ENCODE peak calls at places on chromosomes 12 and 14, in four cellular contexts. One of them, this sample, is unnamed.

GRCh38 chr12:104939089-104939488 is 19.0 kb downstream of the SLC41A2 start:
- DNase-seq in psoas muscle: no peak
- DNase-seq in fibroblast of lung: no peak
- DNase-seq in lung: no peak
- DNase-seq in this sample: no peak

GRCh38 chr14:93019970-93020369 is 95.8 kb downstream of the ITPK1 start:
- DNase-seq in psoas muscle: no peak
- DNase-seq in fibroblast of lung: no peak
- DNase-seq in lung: no peak
- DNase-seq in this sample: no peak

GRCh38 chr12:94174576-94174975 is 26.2 kb downstream of the PLXNC1 start:
- DNase-seq in psoas muscle: no peak
- DNase-seq in fibroblast of lung: no peak
- DNase-seq in lung: no peak
- DNase-seq in this sample: no peak

GRCh38 chr14:61472025-61472672 is 150.8 kb downstream of the PRKCH start:
- DNase-seq in psoas muscle: no peak
- DNase-seq in fibroblast of lung: peak
- DNase-seq in lung: peak
- DNase-seq in this sample: peak

GRCh38 chr12:25719505-25719904 is 166.4 kb upstream of the LMNTD1 start:
- DNase-seq in psoas muscle: no peak
- DNase-seq in fibroblast of lung: peak
- DNase-seq in lung: no peak
- DNase-seq in this sample: no peak

GRCh38 chr12:63400746-63401145 is 249.7 kb upstream of the AVPR1A start:
- DNase-seq in psoas muscle: no peak
- DNase-seq in fibroblast of lung: peak
- DNase-seq in lung: no peak
- DNase-seq in this sample: peak

GRCh38 chr14:57749267-57749666 is 116.6 kb downstream of the SLC35F4 start:
- DNase-seq in psoas muscle: no peak
- DNase-seq in fibroblast of lung: peak
- DNase-seq in lung: no peak
- DNase-seq in this sample: peak

GRCh38 chr12:123141615-123142517 is 9.0 kb downstream of the PITPNM2 start:
- DNase-seq in psoas muscle: peak
- DNase-seq in fibroblast of lung: peak
- DNase-seq in lung: peak
- DNase-seq in this sample: no peak

GRCh38 chr12:68623984-68624383 is 13.3 kb downstream of the RAP1B start:
- DNase-seq in psoas muscle: no peak
- DNase-seq in fibroblast of lung: peak
- DNase-seq in lung: no peak
- DNase-seq in this sample: no peak

GRCh38 chr14:57274551-57274950 is 5.8 kb downstream of the AP5M1 start:
- DNase-seq in psoas muscle: no peak
- DNase-seq in fibroblast of lung: peak
- DNase-seq in lung: no peak
- DNase-seq in this sample: no peak

GRCh38 chr12:57434517-57435223 is at the start of gene INHBC:
- DNase-seq in psoas muscle: no peak
- DNase-seq in fibroblast of lung: no peak
- DNase-seq in lung: no peak
- DNase-seq in this sample: no peak

GRCh38 chr14:51849095-51849494 is 11.3 kb upstream of the GNG2 start:
- DNase-seq in psoas muscle: no peak
- DNase-seq in fibroblast of lung: peak
- DNase-seq in lung: no peak
- DNase-seq in this sample: peak

GRCh38 chr14:22417914-22418313 is 171.1 kb downstream of the DAD1 start:
- DNase-seq in psoas muscle: no peak
- DNase-seq in fibroblast of lung: no peak
- DNase-seq in lung: no peak
- DNase-seq in this sample: no peak

GRCh38 chr12:108633534-108634224 is at the start of gene SELPLG:
- DNase-seq in psoas muscle: peak
- DNase-seq in fibroblast of lung: no peak
- DNase-seq in lung: peak
- DNase-seq in this sample: no peak

GRCh38 chr12:70733385-70733784 is 96.2 kb upstream of the PTPRB start:
- DNase-seq in psoas muscle: no peak
- DNase-seq in fibroblast of lung: peak
- DNase-seq in lung: no peak
- DNase-seq in this sample: peak

GRCh38 chr12:108699955-108700563 is 31.3 kb downstream of the CORO1C start:
- DNase-seq in psoas muscle: no peak
- DNase-seq in fibroblast of lung: no peak
- DNase-seq in lung: no peak
- DNase-seq in this sample: no peak

DNA sequence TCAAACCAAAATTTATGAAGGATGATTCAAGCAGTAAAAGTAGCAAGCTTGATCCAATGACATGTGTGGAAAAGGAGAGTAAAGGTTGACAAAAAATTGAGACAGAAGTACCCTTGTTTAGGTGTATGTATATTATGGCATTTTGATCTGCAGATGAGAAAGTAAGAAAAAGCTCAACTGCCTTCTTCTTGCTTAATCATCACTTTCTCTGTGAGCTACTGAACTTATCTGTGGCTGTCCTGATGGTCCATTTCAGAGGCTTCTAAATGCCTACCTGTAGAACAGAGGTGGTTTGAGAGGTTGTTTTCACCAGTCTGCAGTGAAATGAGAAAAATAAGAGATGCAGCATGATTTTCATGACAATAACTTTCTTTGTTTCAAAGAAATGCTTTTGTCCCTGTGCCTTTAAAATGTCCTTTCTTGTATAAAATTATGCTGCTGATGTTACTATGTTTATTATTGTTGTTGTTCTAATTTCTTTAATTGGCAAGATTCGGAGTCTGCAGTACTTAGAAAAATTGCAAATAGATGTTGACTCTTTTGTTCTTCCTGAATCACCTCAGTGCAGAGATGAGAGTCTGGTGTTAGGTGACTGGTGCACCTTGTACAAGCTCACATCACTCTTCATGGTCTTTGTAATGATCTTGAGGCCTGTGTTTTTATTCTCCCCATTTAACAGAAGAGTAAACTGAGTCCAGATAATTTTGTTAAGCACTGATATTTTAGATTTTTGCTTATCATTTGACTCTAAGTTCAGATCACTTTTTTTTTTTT is 821.9 kb downstream of the VRK1 start:
- DNase-seq in psoas muscle: no peak
- DNase-seq in fibroblast of lung: no peak
- DNase-seq in lung: no peak
- DNase-seq in this sample: no peak
- TF ChIP-seq CTCF in psoas muscle: no peak
- TF ChIP-seq CTCF in fibroblast of lung: no peak
- TF ChIP-seq CTCF in lung: no peak
- TF ChIP-seq CTCF in this sample: no peak

GRCh38 chr14:95263527-95264231 is 56.0 kb downstream of the CLMN start:
- DNase-seq in psoas muscle: no peak
- DNase-seq in fibroblast of lung: no peak
- DNase-seq in lung: no peak
- DNase-seq in this sample: no peak
- H3K27ac ChIP-seq in psoas muscle: no peak
- H3K27ac ChIP-seq in fibroblast of lung: no peak
- H3K27ac ChIP-seq in lung: no peak
- H3K27ac ChIP-seq in this sample: no peak

GRCh38 chr12:124379938-124380754 is 85.3 kb downstream of the RFLNA start:
- DNase-seq in psoas muscle: peak
- DNase-seq in fibroblast of lung: peak
- DNase-seq in lung: no peak
- DNase-seq in this sample: peak
- TF ChIP-seq CTCF in psoas muscle: peak
- TF ChIP-seq CTCF in fibroblast of lung: peak
- TF ChIP-seq CTCF in lung: no peak
- TF ChIP-seq CTCF in this sample: peak

DNA sequence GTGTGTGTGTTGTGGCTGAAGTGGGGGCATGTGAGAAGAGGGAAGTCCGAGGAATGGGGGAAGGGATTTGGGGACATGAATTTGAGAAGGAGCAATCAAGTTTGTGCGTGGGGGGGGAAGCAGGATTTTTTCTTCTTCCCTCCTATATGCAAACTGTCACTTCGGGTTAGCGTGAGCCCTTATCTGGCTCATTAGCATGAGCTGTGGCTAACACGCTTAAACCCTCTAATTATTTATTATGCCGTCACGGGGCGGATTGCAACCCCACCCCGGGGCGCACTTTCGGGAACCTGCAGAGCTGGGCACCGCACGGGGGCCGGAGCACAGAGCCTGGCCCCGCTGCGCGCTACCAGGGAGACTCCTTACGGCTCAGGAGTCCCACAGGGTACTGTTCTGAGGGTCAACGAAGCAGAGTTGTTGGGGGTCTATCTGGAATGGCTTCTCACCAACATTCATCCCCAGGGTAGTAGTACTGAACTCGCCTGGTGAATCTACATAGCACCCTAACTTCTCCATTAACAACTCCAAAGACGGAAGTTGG is 6.5 kb upstream of the ASCL1 start:
- DNase-seq in psoas muscle: no peak
- DNase-seq in fibroblast of lung: no peak
- DNase-seq in lung: no peak
- DNase-seq in this sample: no peak
- H3K27ac ChIP-seq in psoas muscle: no peak
- H3K27ac ChIP-seq in fibroblast of lung: no peak
- H3K27ac ChIP-seq in lung: no peak
- H3K27ac ChIP-seq in this sample: no peak

GRCh38 chr12:112822056-112822455 is 30.5 kb downstream of the RPH3A start:
- DNase-seq in psoas muscle: no peak
- DNase-seq in fibroblast of lung: no peak
- DNase-seq in lung: no peak
- DNase-seq in this sample: no peak

GRCh38 chr12:112824166-112824565 is 32.6 kb downstream of the RPH3A start:
- DNase-seq in psoas muscle: no peak
- DNase-seq in fibroblast of lung: no peak
- DNase-seq in lung: no peak
- DNase-seq in this sample: no peak

GRCh38 chr12:112826011-112826410 is 34.5 kb downstream of the RPH3A start:
- DNase-seq in psoas muscle: no peak
- DNase-seq in fibroblast of lung: no peak
- DNase-seq in lung: no peak
- DNase-seq in this sample: no peak

GRCh38 chr12:112824701-112825100 is 33.2 kb downstream of the RPH3A start:
- DNase-seq in psoas muscle: no peak
- DNase-seq in fibroblast of lung: no peak
- DNase-seq in lung: no peak
- DNase-seq in this sample: no peak

DNA sequence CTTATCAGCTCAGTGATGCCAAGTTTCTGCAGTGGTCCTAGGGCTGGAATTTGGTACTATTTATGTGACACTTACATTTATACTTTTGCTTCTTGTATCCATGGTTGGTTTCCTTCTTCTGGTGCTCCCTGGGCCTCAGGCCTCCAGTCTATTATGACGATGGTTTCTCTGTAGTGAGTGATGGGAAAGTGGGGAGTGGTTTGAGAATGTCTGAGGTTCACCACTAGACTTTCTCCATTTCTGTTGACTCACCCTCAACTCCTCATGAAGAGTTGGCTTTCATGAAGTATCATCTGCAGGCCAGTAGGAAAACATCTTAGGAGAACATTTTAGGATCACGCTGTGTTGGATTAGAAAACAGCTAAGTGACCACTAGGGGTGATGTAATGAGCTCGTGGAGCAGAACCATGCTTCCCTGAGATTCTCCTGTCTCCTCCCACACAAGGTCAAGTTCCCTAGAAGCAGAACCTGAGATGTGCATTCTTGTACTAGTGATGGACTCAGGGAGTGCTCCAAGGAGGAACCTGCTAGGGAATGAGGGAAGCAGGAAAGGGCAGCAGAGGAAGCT is 32.1 kb downstream of the RPH3A start:
- DNase-seq in psoas muscle: no peak
- DNase-seq in fibroblast of lung: no peak
- DNase-seq in lung: no peak
- DNase-seq in this sample: no peak
- TF ChIP-seq CTCF in psoas muscle: no peak
- TF ChIP-seq CTCF in fibroblast of lung: no peak
- TF ChIP-seq CTCF in lung: no peak
- TF ChIP-seq CTCF in this sample: no peak

GRCh38 chr14:54944737-54945391 is 42.2 kb upstream of the GCH1 start:
- DNase-seq in psoas muscle: no peak
- DNase-seq in fibroblast of lung: no peak
- DNase-seq in lung: no peak
- DNase-seq in this sample: no peak
- H3K27ac ChIP-seq in psoas muscle: no peak
- H3K27ac ChIP-seq in fibroblast of lung: no peak
- H3K27ac ChIP-seq in lung: no peak
- H3K27ac ChIP-seq in this sample: no peak

GRCh38 chr12:28237423-28237822 is 47.2 kb downstream of the CCDC91 start:
- DNase-seq in psoas muscle: no peak
- DNase-seq in fibroblast of lung: no peak
- DNase-seq in lung: no peak
- DNase-seq in this sample: no peak
- TF ChIP-seq CTCF in psoas muscle: no peak
- TF ChIP-seq CTCF in fibroblast of lung: no peak
- TF ChIP-seq CTCF in lung: no peak
- TF ChIP-seq CTCF in this sample: peak

DNA sequence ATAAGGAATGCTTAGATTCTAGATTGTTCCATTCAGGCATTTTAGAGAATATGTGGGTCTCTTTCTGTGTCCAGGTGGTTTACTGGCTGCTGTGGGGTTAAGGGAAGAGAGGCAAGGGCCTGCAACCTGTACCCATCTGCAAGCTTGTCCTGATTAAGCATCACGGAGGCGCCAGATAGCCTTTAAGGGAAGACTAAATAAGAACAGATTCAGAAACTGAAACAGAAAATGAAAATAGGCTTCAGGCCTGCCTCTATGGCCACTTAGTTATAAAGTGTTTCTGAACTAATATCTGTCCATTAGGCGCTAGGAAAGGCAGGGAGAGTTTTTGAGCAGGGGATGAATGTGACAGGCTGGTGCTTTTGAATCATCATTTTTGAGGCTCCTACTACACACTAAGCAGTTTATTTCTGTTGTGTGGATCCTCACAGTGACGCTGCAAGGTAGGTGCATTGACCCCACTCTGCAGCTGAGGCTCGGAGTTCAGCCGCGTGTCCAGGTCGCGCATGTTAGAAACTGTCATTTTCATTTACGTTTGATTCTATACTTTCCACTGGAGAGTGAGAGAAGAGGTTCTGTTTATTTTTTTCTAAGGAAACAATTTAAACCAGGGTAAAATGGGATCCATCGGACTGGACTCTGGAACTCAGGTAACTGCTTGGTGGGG is 47.4 kb downstream of the SLC6A12 start:
- DNase-seq in psoas muscle: no peak
- DNase-seq in fibroblast of lung: no peak
- DNase-seq in lung: no peak
- DNase-seq in this sample: no peak
- H3K27ac ChIP-seq in psoas muscle: no peak
- H3K27ac ChIP-seq in fibroblast of lung: no peak
- H3K27ac ChIP-seq in lung: no peak
- H3K27ac ChIP-seq in this sample: no peak

This sample was measured in foreskin keratinocyte.